ENCODE peak calls at places on chromosomes 4 and X, in five cellular contexts. One of them, this sample, is unnamed. For H3K27me3 and H3K9me3, the result is how much of the 10 kb centered on the place peaks cover.

GRCh38 chr4:139229534-139230039 is 50.4 kb downstream of the MGARP start:
- DNase-seq in CD8-positive, alpha-beta memory T cell: peak
- DNase-seq in Caco-2: no peak
- DNase-seq in tibial artery: no peak
- DNase-seq in effector memory CD4-positive, alpha-beta T cell: no peak
- DNase-seq in this sample: no peak

GRCh38 chr4:41432889-41433288 is 105.1 kb upstream of the LIMCH1 start:
- DNase-seq in CD8-positive, alpha-beta memory T cell: no peak
- DNase-seq in Caco-2: no peak
- DNase-seq in tibial artery: no peak
- DNase-seq in effector memory CD4-positive, alpha-beta T cell: no peak
- DNase-seq in this sample: peak

GRCh38 chr4:97252615-97253154 is 890.6 kb downstream of the STPG2 start:
- DNase-seq in CD8-positive, alpha-beta memory T cell: no peak
- DNase-seq in Caco-2: no peak
- DNase-seq in tibial artery: no peak
- DNase-seq in effector memory CD4-positive, alpha-beta T cell: no peak
- DNase-seq in this sample: no peak

GRCh38 chrX:117274943-117275342 is 812.2 kb upstream of the CT83 start:
- DNase-seq in CD8-positive, alpha-beta memory T cell: no peak
- DNase-seq in Caco-2: no peak
- DNase-seq in tibial artery: no peak
- DNase-seq in effector memory CD4-positive, alpha-beta T cell: no peak
- DNase-seq in this sample: no peak

GRCh38 chr4:74408639-74409038 is 36.3 kb upstream of the AREG start:
- DNase-seq in CD8-positive, alpha-beta memory T cell: no peak
- DNase-seq in Caco-2: no peak
- DNase-seq in tibial artery: no peak
- DNase-seq in effector memory CD4-positive, alpha-beta T cell: no peak
- DNase-seq in this sample: no peak

GRCh38 chrX:40383969-40384368 is 196.8 kb upstream of the ATP6AP2 start:
- DNase-seq in CD8-positive, alpha-beta memory T cell: no peak
- DNase-seq in Caco-2: no peak
- DNase-seq in tibial artery: no peak
- DNase-seq in effector memory CD4-positive, alpha-beta T cell: no peak
- DNase-seq in this sample: no peak

GRCh38 chr4:85879518-85879917 is 404.6 kb downstream of the ARHGAP24 start:
- DNase-seq in CD8-positive, alpha-beta memory T cell: no peak
- DNase-seq in Caco-2: no peak
- DNase-seq in tibial artery: no peak
- DNase-seq in effector memory CD4-positive, alpha-beta T cell: no peak
- DNase-seq in this sample: no peak

GRCh38 chrX:9494806-9495205 is 29.9 kb downstream of the TBL1X start:
- DNase-seq in CD8-positive, alpha-beta memory T cell: no peak
- DNase-seq in Caco-2: no peak
- DNase-seq in tibial artery: no peak
- DNase-seq in effector memory CD4-positive, alpha-beta T cell: no peak
- DNase-seq in this sample: no peak

GRCh38 chrX:14899607-14900006 is 26.4 kb downstream of the MOSPD2 start:
- DNase-seq in CD8-positive, alpha-beta memory T cell: no peak
- DNase-seq in Caco-2: no peak
- DNase-seq in tibial artery: no peak
- DNase-seq in effector memory CD4-positive, alpha-beta T cell: no peak
- DNase-seq in this sample: no peak

GRCh38 chr4:55251352-55251751 is 94.7 kb upstream of the SRD5A3 start:
- DNase-seq in CD8-positive, alpha-beta memory T cell: no peak
- DNase-seq in Caco-2: no peak
- DNase-seq in tibial artery: no peak
- DNase-seq in effector memory CD4-positive, alpha-beta T cell: no peak
- DNase-seq in this sample: no peak

GRCh38 chrX:129981752-129982299 is 609 bp upstream of the BCORL1 start:
- DNase-seq in CD8-positive, alpha-beta memory T cell: no peak
- DNase-seq in Caco-2: no peak
- DNase-seq in tibial artery: peak
- DNase-seq in effector memory CD4-positive, alpha-beta T cell: no peak
- DNase-seq in this sample: no peak

GRCh38 chr4:172147702-172148101 is 334.5 kb downstream of the GALNTL6 start:
- DNase-seq in CD8-positive, alpha-beta memory T cell: no peak
- DNase-seq in Caco-2: no peak
- DNase-seq in tibial artery: no peak
- DNase-seq in effector memory CD4-positive, alpha-beta T cell: no peak
- DNase-seq in this sample: no peak

GRCh38 chr4:169008478-169008877 is 1.6 kb downstream of the CBR4 start:
- DNase-seq in CD8-positive, alpha-beta memory T cell: no peak
- DNase-seq in Caco-2: no peak
- DNase-seq in tibial artery: no peak
- DNase-seq in effector memory CD4-positive, alpha-beta T cell: no peak
- DNase-seq in this sample: no peak

GRCh38 chr4:124943938-124944337 is 231.4 kb upstream of the ANKRD50 start:
- DNase-seq in CD8-positive, alpha-beta memory T cell: no peak
- DNase-seq in Caco-2: no peak
- DNase-seq in tibial artery: no peak
- DNase-seq in effector memory CD4-positive, alpha-beta T cell: no peak
- DNase-seq in this sample: peak

GRCh38 chr4:33063238-33063637 is 2343.1 kb downstream of the PCDH7 start:
- DNase-seq in CD8-positive, alpha-beta memory T cell: no peak
- DNase-seq in Caco-2: no peak
- DNase-seq in tibial artery: no peak
- DNase-seq in effector memory CD4-positive, alpha-beta T cell: no peak
- DNase-seq in this sample: no peak

GRCh38 chr4:8854866-8855265 is 16.8 kb downstream of the HMX1 start:
- DNase-seq in CD8-positive, alpha-beta memory T cell: no peak
- DNase-seq in Caco-2: no peak
- DNase-seq in tibial artery: no peak
- DNase-seq in effector memory CD4-positive, alpha-beta T cell: no peak
- DNase-seq in this sample: no peak

GRCh38 chr4:132383571-132384199 is 765.4 kb upstream of the PCDH10 start:
- DNase-seq in CD8-positive, alpha-beta memory T cell: no peak
- DNase-seq in Caco-2: no peak
- DNase-seq in tibial artery: no peak
- DNase-seq in effector memory CD4-positive, alpha-beta T cell: no peak
- DNase-seq in this sample: no peak

GRCh38 chr4:100420571-100420970 is 97.3 kb downstream of the EMCN start:
- DNase-seq in CD8-positive, alpha-beta memory T cell: no peak
- DNase-seq in Caco-2: no peak
- DNase-seq in tibial artery: no peak
- DNase-seq in effector memory CD4-positive, alpha-beta T cell: no peak
- DNase-seq in this sample: no peak

GRCh38 chr4:80197601-80198444 is 520 bp downstream of the PRDM8 start:
- DNase-seq in CD8-positive, alpha-beta memory T cell: no peak
- DNase-seq in Caco-2: no peak
- DNase-seq in tibial artery: no peak
- DNase-seq in effector memory CD4-positive, alpha-beta T cell: no peak
- DNase-seq in this sample: no peak

GRCh38 chrX:11386001-11386523 is 92.8 kb downstream of the AMELX start:
- DNase-seq in CD8-positive, alpha-beta memory T cell: no peak
- DNase-seq in Caco-2: peak
- DNase-seq in tibial artery: peak
- DNase-seq in effector memory CD4-positive, alpha-beta T cell: no peak
- DNase-seq in this sample: no peak

GRCh38 chr4:7328913-7329638 is 105.7 kb downstream of the PSAPL1 start:
- DNase-seq in CD8-positive, alpha-beta memory T cell: no peak
- DNase-seq in Caco-2: no peak
- DNase-seq in tibial artery: peak
- DNase-seq in effector memory CD4-positive, alpha-beta T cell: no peak
- DNase-seq in this sample: no peak

GRCh38 chrX:133394765-133395164 is 20.5 kb downstream of the GPC4 start:
- DNase-seq in CD8-positive, alpha-beta memory T cell: no peak
- DNase-seq in Caco-2: no peak
- DNase-seq in tibial artery: no peak
- DNase-seq in effector memory CD4-positive, alpha-beta T cell: no peak
- DNase-seq in this sample: no peak

GRCh38 chr4:144894525-144894924 is 203.5 kb downstream of the ANAPC10 start:
- DNase-seq in CD8-positive, alpha-beta memory T cell: no peak
- DNase-seq in Caco-2: no peak
- DNase-seq in tibial artery: peak
- DNase-seq in effector memory CD4-positive, alpha-beta T cell: no peak
- DNase-seq in this sample: no peak

GRCh38 chr4:23782778-23783455 is 106.9 kb downstream of the PPARGC1A start:
- DNase-seq in CD8-positive, alpha-beta memory T cell: no peak
- DNase-seq in Caco-2: no peak
- DNase-seq in tibial artery: no peak
- DNase-seq in effector memory CD4-positive, alpha-beta T cell: no peak
- DNase-seq in this sample: no peak

GRCh38 chr4:54941994-54942552 is 183.3 kb downstream of the KDR start:
- DNase-seq in CD8-positive, alpha-beta memory T cell: peak
- DNase-seq in Caco-2: no peak
- DNase-seq in tibial artery: no peak
- DNase-seq in effector memory CD4-positive, alpha-beta T cell: peak
- DNase-seq in this sample: no peak

GRCh38 chr4:106317815-106318214 is 1.5 kb downstream of the AIMP1 start:
- DNase-seq in CD8-positive, alpha-beta memory T cell: no peak
- DNase-seq in Caco-2: no peak
- DNase-seq in tibial artery: no peak
- DNase-seq in effector memory CD4-positive, alpha-beta T cell: no peak
- DNase-seq in this sample: no peak

GRCh38 chr4:55237839-55238238 is 108.2 kb upstream of the SRD5A3 start:
- DNase-seq in CD8-positive, alpha-beta memory T cell: no peak
- DNase-seq in Caco-2: no peak
- DNase-seq in tibial artery: no peak
- DNase-seq in effector memory CD4-positive, alpha-beta T cell: no peak
- DNase-seq in this sample: no peak

GRCh38 chr4:138576684-138577083 is 334.5 kb upstream of the SLC7A11 start:
- DNase-seq in CD8-positive, alpha-beta memory T cell: no peak
- DNase-seq in Caco-2: no peak
- DNase-seq in tibial artery: no peak
- DNase-seq in effector memory CD4-positive, alpha-beta T cell: no peak
- DNase-seq in this sample: peak

GRCh38 chr4:150960079-150960478 is 55.0 kb downstream of the LRBA start:
- DNase-seq in CD8-positive, alpha-beta memory T cell: no peak
- DNase-seq in Caco-2: no peak
- DNase-seq in tibial artery: no peak
- DNase-seq in effector memory CD4-positive, alpha-beta T cell: no peak
- DNase-seq in this sample: no peak

GRCh38 chr4:159765402-159765801 is 662.5 kb downstream of the RAPGEF2 start:
- DNase-seq in CD8-positive, alpha-beta memory T cell: no peak
- DNase-seq in Caco-2: no peak
- DNase-seq in tibial artery: no peak
- DNase-seq in effector memory CD4-positive, alpha-beta T cell: no peak
- DNase-seq in this sample: no peak

GRCh38 chr4:87574996-87575395 is 33.3 kb upstream of the DSPP start:
- DNase-seq in CD8-positive, alpha-beta memory T cell: no peak
- DNase-seq in Caco-2: no peak
- DNase-seq in tibial artery: no peak
- DNase-seq in effector memory CD4-positive, alpha-beta T cell: no peak
- DNase-seq in this sample: no peak

GRCh38 chr4:10106421-10107039 is 10.1 kb downstream of the WDR1 start:
- DNase-seq in CD8-positive, alpha-beta memory T cell: peak
- DNase-seq in Caco-2: no peak
- DNase-seq in tibial artery: peak
- DNase-seq in effector memory CD4-positive, alpha-beta T cell: peak
- DNase-seq in this sample: no peak

GRCh38 chrX:37776283-37776986 is 3.4 kb upstream of the CYBB start:
- DNase-seq in CD8-positive, alpha-beta memory T cell: no peak
- DNase-seq in Caco-2: no peak
- DNase-seq in tibial artery: no peak
- DNase-seq in effector memory CD4-positive, alpha-beta T cell: no peak
- DNase-seq in this sample: no peak

GRCh38 chrX:8845060-8845459 is 43.9 kb upstream of the FAM9A start:
- DNase-seq in CD8-positive, alpha-beta memory T cell: no peak
- DNase-seq in Caco-2: peak
- DNase-seq in tibial artery: no peak
- DNase-seq in effector memory CD4-positive, alpha-beta T cell: no peak
- DNase-seq in this sample: no peak

DNA sequence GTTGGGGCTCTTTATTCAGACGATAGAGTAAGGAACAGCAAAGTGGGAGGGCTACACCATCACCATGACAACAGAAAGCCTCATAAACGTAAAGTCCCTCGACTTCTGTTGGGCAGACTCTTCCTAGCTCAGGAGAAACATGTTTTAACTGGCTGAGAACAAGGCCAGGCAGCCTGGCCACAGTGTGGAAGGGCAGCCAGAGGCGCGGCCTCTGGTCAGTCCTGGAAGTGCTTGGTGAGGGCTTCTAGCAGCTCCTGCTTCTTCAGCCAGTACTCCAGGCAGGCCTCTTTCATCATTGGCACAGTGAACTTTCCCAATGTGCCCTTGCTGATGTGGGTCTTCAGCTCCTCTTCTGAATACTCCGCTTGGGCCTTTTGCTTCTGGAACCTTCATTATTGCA is 690.9 kb downstream of the PCDH19 start:
- DNase-seq in CD8-positive, alpha-beta memory T cell: no peak
- DNase-seq in Caco-2: no peak
- DNase-seq in tibial artery: no peak
- DNase-seq in effector memory CD4-positive, alpha-beta T cell: no peak
- DNase-seq in this sample: no peak
- H3K27me3 ChIP-seq in CD8-positive, alpha-beta memory T cell: under half
- H3K27me3 ChIP-seq in Caco-2: under half
- H3K27me3 ChIP-seq in tibial artery: under half
- H3K27me3 ChIP-seq in effector memory CD4-positive, alpha-beta T cell: under half
- H3K27me3 ChIP-seq in this sample: under half

GRCh38 chr4:18454349-18454748 is 432.8 kb upstream of the LCORL start:
- DNase-seq in CD8-positive, alpha-beta memory T cell: no peak
- DNase-seq in Caco-2: no peak
- DNase-seq in tibial artery: no peak
- DNase-seq in effector memory CD4-positive, alpha-beta T cell: no peak
- DNase-seq in this sample: no peak
- H3K9me3 ChIP-seq in CD8-positive, alpha-beta memory T cell: under half
- H3K9me3 ChIP-seq in Caco-2: under half
- H3K9me3 ChIP-seq in tibial artery: under half
- H3K9me3 ChIP-seq in effector memory CD4-positive, alpha-beta T cell: under half
- H3K9me3 ChIP-seq in this sample: under half

GRCh38 chr4:26131711-26132110 is 189.1 kb upstream of the RBPJ start:
- DNase-seq in CD8-positive, alpha-beta memory T cell: peak
- DNase-seq in Caco-2: no peak
- DNase-seq in tibial artery: no peak
- DNase-seq in effector memory CD4-positive, alpha-beta T cell: peak
- DNase-seq in this sample: no peak
- H3K4me3 ChIP-seq in CD8-positive, alpha-beta memory T cell: no peak
- H3K4me3 ChIP-seq in Caco-2: no peak
- H3K4me3 ChIP-seq in tibial artery: no peak
- H3K4me3 ChIP-seq in effector memory CD4-positive, alpha-beta T cell: no peak
- H3K4me3 ChIP-seq in this sample: no peak

DNA sequence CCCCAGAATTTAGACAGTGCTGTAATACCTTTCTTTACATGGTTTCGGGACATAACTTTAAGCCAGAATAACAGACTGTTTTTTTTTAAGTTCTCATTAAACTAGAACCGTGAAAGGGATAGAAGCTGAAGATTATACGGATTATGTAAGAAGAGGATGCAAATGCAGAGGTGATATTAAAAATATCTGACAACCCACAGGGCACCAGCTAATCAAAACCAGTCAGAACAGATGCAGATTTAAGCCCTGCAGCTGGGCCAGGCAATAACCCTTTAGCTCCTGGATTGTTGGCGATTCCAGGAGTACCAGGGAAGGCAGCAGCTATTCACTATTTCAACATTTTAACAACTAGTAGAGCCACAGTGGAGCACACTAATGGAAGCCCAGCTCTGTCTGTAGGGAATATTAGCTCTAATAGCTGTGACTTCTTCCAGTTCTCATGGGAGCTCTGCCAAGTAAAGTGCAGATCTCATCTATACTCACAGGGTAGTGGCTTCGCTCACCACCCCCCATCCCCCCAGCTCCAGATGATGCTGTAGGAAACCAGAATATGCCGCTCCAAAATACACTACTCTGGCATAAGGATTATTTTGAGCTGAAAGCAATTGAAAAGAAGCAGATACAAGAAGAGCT is 13.9 kb downstream of the SCD5 start:
- DNase-seq in CD8-positive, alpha-beta memory T cell: no peak
- DNase-seq in Caco-2: no peak
- DNase-seq in tibial artery: no peak
- DNase-seq in effector memory CD4-positive, alpha-beta T cell: no peak
- DNase-seq in this sample: no peak
- H3K27me3 ChIP-seq in CD8-positive, alpha-beta memory T cell: under half
- H3K27me3 ChIP-seq in Caco-2: under half
- H3K27me3 ChIP-seq in tibial artery: under half
- H3K27me3 ChIP-seq in effector memory CD4-positive, alpha-beta T cell: under half
- H3K27me3 ChIP-seq in this sample: half or more